ENCODE peak calls at places on chromosomes 5 and 9, in seven cellular contexts. One of them, this sample, is unnamed.

GRCh38 chr9:134163374-134164196 is 779 bp downstream of the RNU6ATAC start:
- DNase-seq in A549: no peak
- DNase-seq in IMR-90: peak
- DNase-seq in colonic mucosa: peak
- DNase-seq in brain microvascular endothelial cell: no peak
- DNase-seq in GM06990: peak
- DNase-seq in heart left ventricle: peak
- DNase-seq in this sample: peak

GRCh38 chr5:109676920-109677319 is 12.8 kb upstream of the MAN2A1 start:
- DNase-seq in A549: no peak
- DNase-seq in IMR-90: no peak
- DNase-seq in colonic mucosa: no peak
- DNase-seq in brain microvascular endothelial cell: no peak
- DNase-seq in GM06990: no peak
- DNase-seq in heart left ventricle: no peak
- DNase-seq in this sample: no peak

GRCh38 chr9:126327016-126327749 is 554 bp downstream of the MVB12B start:
- DNase-seq in A549: peak
- DNase-seq in IMR-90: no peak
- DNase-seq in colonic mucosa: peak
- DNase-seq in brain microvascular endothelial cell: no peak
- DNase-seq in GM06990: no peak
- DNase-seq in heart left ventricle: no peak
- DNase-seq in this sample: peak

GRCh38 chr9:101387871-101388506 is 3.2 kb upstream of the BAAT start:
- DNase-seq in A549: peak
- DNase-seq in IMR-90: peak
- DNase-seq in colonic mucosa: peak
- DNase-seq in brain microvascular endothelial cell: peak
- DNase-seq in GM06990: no peak
- DNase-seq in heart left ventricle: no peak
- DNase-seq in this sample: no peak

GRCh38 chr5:125113328-125113727 is 366.9 kb upstream of the ZNF608 start:
- DNase-seq in A549: no peak
- DNase-seq in IMR-90: no peak
- DNase-seq in colonic mucosa: no peak
- DNase-seq in brain microvascular endothelial cell: no peak
- DNase-seq in GM06990: no peak
- DNase-seq in heart left ventricle: no peak
- DNase-seq in this sample: no peak

GRCh38 chr5:149172261-149172660 is 31.0 kb downstream of the ABLIM3 start:
- DNase-seq in A549: no peak
- DNase-seq in IMR-90: peak
- DNase-seq in colonic mucosa: no peak
- DNase-seq in brain microvascular endothelial cell: peak
- DNase-seq in GM06990: no peak
- DNase-seq in heart left ventricle: no peak
- DNase-seq in this sample: no peak

GRCh38 chr9:129549684-129550083 is 71.2 kb downstream of the C9orf50 start:
- DNase-seq in A549: peak
- DNase-seq in IMR-90: no peak
- DNase-seq in colonic mucosa: no peak
- DNase-seq in brain microvascular endothelial cell: peak
- DNase-seq in GM06990: no peak
- DNase-seq in heart left ventricle: no peak
- DNase-seq in this sample: peak

GRCh38 chr5:114658179-114658578 is 296.3 kb downstream of the KCNN2 start:
- DNase-seq in A549: no peak
- DNase-seq in IMR-90: no peak
- DNase-seq in colonic mucosa: no peak
- DNase-seq in brain microvascular endothelial cell: peak
- DNase-seq in GM06990: no peak
- DNase-seq in heart left ventricle: no peak
- DNase-seq in this sample: no peak

GRCh38 chr5:40223884-40224402 is 455.8 kb upstream of the PTGER4 start:
- DNase-seq in A549: no peak
- DNase-seq in IMR-90: peak
- DNase-seq in colonic mucosa: no peak
- DNase-seq in brain microvascular endothelial cell: peak
- DNase-seq in GM06990: peak
- DNase-seq in heart left ventricle: no peak
- DNase-seq in this sample: no peak

GRCh38 chr9:38622961-38623360 is 2.6 kb upstream of the ANKRD18A start:
- DNase-seq in A549: no peak
- DNase-seq in IMR-90: no peak
- DNase-seq in colonic mucosa: no peak
- DNase-seq in brain microvascular endothelial cell: no peak
- DNase-seq in GM06990: no peak
- DNase-seq in heart left ventricle: no peak
- DNase-seq in this sample: no peak

GRCh38 chr5:99104538-99105132 is 175.8 kb upstream of the CHD1 start:
- DNase-seq in A549: peak
- DNase-seq in IMR-90: peak
- DNase-seq in colonic mucosa: no peak
- DNase-seq in brain microvascular endothelial cell: no peak
- DNase-seq in GM06990: no peak
- DNase-seq in heart left ventricle: no peak
- DNase-seq in this sample: no peak

GRCh38 chr5:92801921-92802320 is 779.1 kb downstream of the NR2F1-AS1 start:
- DNase-seq in A549: peak
- DNase-seq in IMR-90: no peak
- DNase-seq in colonic mucosa: no peak
- DNase-seq in brain microvascular endothelial cell: peak
- DNase-seq in GM06990: no peak
- DNase-seq in heart left ventricle: no peak
- DNase-seq in this sample: no peak

GRCh38 chr9:113577525-113578261 is 114.2 kb downstream of the RGS3 start:
- DNase-seq in A549: no peak
- DNase-seq in IMR-90: peak
- DNase-seq in colonic mucosa: no peak
- DNase-seq in brain microvascular endothelial cell: peak
- DNase-seq in GM06990: no peak
- DNase-seq in heart left ventricle: no peak
- DNase-seq in this sample: no peak

GRCh38 chr9:108439967-108440366 is 415.8 kb downstream of the ACTL7B start:
- DNase-seq in A549: no peak
- DNase-seq in IMR-90: peak
- DNase-seq in colonic mucosa: no peak
- DNase-seq in brain microvascular endothelial cell: peak
- DNase-seq in GM06990: no peak
- DNase-seq in heart left ventricle: no peak
- DNase-seq in this sample: no peak

GRCh38 chr5:170493028-170493820 is 10.6 kb upstream of the KCNIP1 start:
- DNase-seq in A549: no peak
- DNase-seq in IMR-90: no peak
- DNase-seq in colonic mucosa: no peak
- DNase-seq in brain microvascular endothelial cell: no peak
- DNase-seq in GM06990: no peak
- DNase-seq in heart left ventricle: no peak
- DNase-seq in this sample: no peak

GRCh38 chr9:130107955-130108354 is 54.2 kb downstream of the GPR107 start:
- DNase-seq in A549: no peak
- DNase-seq in IMR-90: no peak
- DNase-seq in colonic mucosa: no peak
- DNase-seq in brain microvascular endothelial cell: no peak
- DNase-seq in GM06990: no peak
- DNase-seq in heart left ventricle: no peak
- DNase-seq in this sample: no peak

GRCh38 chr5:44809215-44809955 is 638 bp downstream of the MRPS30 start:
- DNase-seq in A549: peak
- DNase-seq in IMR-90: peak
- DNase-seq in colonic mucosa: peak
- DNase-seq in brain microvascular endothelial cell: peak
- DNase-seq in GM06990: no peak
- DNase-seq in heart left ventricle: peak
- DNase-seq in this sample: peak

GRCh38 chr5:59143926-59144333 is 561.1 kb downstream of the RAB3C start:
- DNase-seq in A549: no peak
- DNase-seq in IMR-90: no peak
- DNase-seq in colonic mucosa: no peak
- DNase-seq in brain microvascular endothelial cell: no peak
- DNase-seq in GM06990: no peak
- DNase-seq in heart left ventricle: no peak
- DNase-seq in this sample: no peak

GRCh38 chr9:130189840-130190239 is 17.6 kb downstream of the NCS1 start:
- DNase-seq in A549: no peak
- DNase-seq in IMR-90: peak
- DNase-seq in colonic mucosa: no peak
- DNase-seq in brain microvascular endothelial cell: no peak
- DNase-seq in GM06990: no peak
- DNase-seq in heart left ventricle: no peak
- DNase-seq in this sample: no peak

GRCh38 chr5:122661496-122662180 is 113.2 kb upstream of the SNX2 start:
- DNase-seq in A549: no peak
- DNase-seq in IMR-90: no peak
- DNase-seq in colonic mucosa: no peak
- DNase-seq in brain microvascular endothelial cell: peak
- DNase-seq in GM06990: no peak
- DNase-seq in heart left ventricle: no peak
- DNase-seq in this sample: no peak

GRCh38 chr5:78727786-78728761 is 79.5 kb upstream of the LHFPL2 start:
- DNase-seq in A549: peak
- DNase-seq in IMR-90: no peak
- DNase-seq in colonic mucosa: no peak
- DNase-seq in brain microvascular endothelial cell: no peak
- DNase-seq in GM06990: peak
- DNase-seq in heart left ventricle: no peak
- DNase-seq in this sample: no peak

GRCh38 chr5:181044093-181044599 is 4.1 kb downstream of the BTNL9 start:
- DNase-seq in A549: no peak
- DNase-seq in IMR-90: no peak
- DNase-seq in colonic mucosa: no peak
- DNase-seq in brain microvascular endothelial cell: no peak
- DNase-seq in GM06990: no peak
- DNase-seq in heart left ventricle: no peak
- DNase-seq in this sample: no peak

GRCh38 chr5:42301349-42301748 is 121.9 kb upstream of the GHR start:
- DNase-seq in A549: no peak
- DNase-seq in IMR-90: no peak
- DNase-seq in colonic mucosa: no peak
- DNase-seq in brain microvascular endothelial cell: peak
- DNase-seq in GM06990: no peak
- DNase-seq in heart left ventricle: no peak
- DNase-seq in this sample: no peak

GRCh38 chr5:113140837-113141661 is 164.5 kb downstream of the DCP2 start:
- DNase-seq in A549: no peak
- DNase-seq in IMR-90: peak
- DNase-seq in colonic mucosa: no peak
- DNase-seq in brain microvascular endothelial cell: peak
- DNase-seq in GM06990: no peak
- DNase-seq in heart left ventricle: no peak
- DNase-seq in this sample: no peak

GRCh38 chr5:81757404-81757803 is 6.5 kb upstream of the SSBP2 start:
- DNase-seq in A549: no peak
- DNase-seq in IMR-90: no peak
- DNase-seq in colonic mucosa: no peak
- DNase-seq in brain microvascular endothelial cell: no peak
- DNase-seq in GM06990: no peak
- DNase-seq in heart left ventricle: no peak
- DNase-seq in this sample: no peak

GRCh38 chr5:132098621-132099020 is 25.0 kb downstream of the CSF2 start:
- DNase-seq in A549: no peak
- DNase-seq in IMR-90: peak
- DNase-seq in colonic mucosa: no peak
- DNase-seq in brain microvascular endothelial cell: no peak
- DNase-seq in GM06990: no peak
- DNase-seq in heart left ventricle: no peak
- DNase-seq in this sample: no peak
- H3K4me3 ChIP-seq in A549: no peak
- H3K4me3 ChIP-seq in IMR-90: no peak
- H3K4me3 ChIP-seq in colonic mucosa: no peak
- H3K4me3 ChIP-seq in brain microvascular endothelial cell: no peak
- H3K4me3 ChIP-seq in GM06990: no peak
- H3K4me3 ChIP-seq in heart left ventricle: no peak
- H3K4me3 ChIP-seq in this sample: no peak

GRCh38 chr9:106704056-106704625 is 158.8 kb upstream of the ZNF462 start:
- DNase-seq in A549: no peak
- DNase-seq in IMR-90: no peak
- DNase-seq in colonic mucosa: no peak
- DNase-seq in brain microvascular endothelial cell: no peak
- DNase-seq in GM06990: no peak
- DNase-seq in heart left ventricle: no peak
- DNase-seq in this sample: no peak
- TF ChIP-seq CTCF in A549: no peak
- TF ChIP-seq CTCF in IMR-90: no peak
- TF ChIP-seq CTCF in colonic mucosa: no peak
- TF ChIP-seq CTCF in brain microvascular endothelial cell: peak
- TF ChIP-seq CTCF in GM06990: no peak
- TF ChIP-seq CTCF in heart left ventricle: no peak
- TF ChIP-seq CTCF in this sample: no peak

DNA sequence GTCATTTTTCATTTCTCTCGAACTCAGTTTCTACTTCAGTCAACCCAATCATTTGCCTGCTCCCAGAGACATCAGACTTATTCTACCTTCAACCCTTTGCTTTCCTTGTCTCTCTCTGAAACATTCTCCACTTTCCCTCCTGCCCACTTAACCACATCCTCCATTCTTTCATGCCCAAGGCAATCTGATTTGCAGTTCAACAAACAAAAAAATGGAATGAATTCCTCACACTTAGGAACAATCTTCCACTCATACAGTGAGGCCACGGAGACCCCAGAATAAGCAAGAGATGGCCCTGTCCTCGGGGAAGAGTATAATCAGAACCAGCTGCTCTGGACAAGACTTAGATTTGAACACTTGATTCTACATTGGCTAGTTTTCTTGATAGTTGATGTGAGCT is 180.5 kb downstream of the RFK start:
- DNase-seq in A549: no peak
- DNase-seq in IMR-90: no peak
- DNase-seq in colonic mucosa: no peak
- DNase-seq in brain microvascular endothelial cell: no peak
- DNase-seq in GM06990: no peak
- DNase-seq in heart left ventricle: no peak
- DNase-seq in this sample: no peak
- H3K4me3 ChIP-seq in A549: no peak
- H3K4me3 ChIP-seq in IMR-90: no peak
- H3K4me3 ChIP-seq in colonic mucosa: no peak
- H3K4me3 ChIP-seq in brain microvascular endothelial cell: no peak
- H3K4me3 ChIP-seq in GM06990: no peak
- H3K4me3 ChIP-seq in heart left ventricle: no peak
- H3K4me3 ChIP-seq in this sample: no peak

GRCh38 chr5:124064956-124065355 is 553.0 kb downstream of the CSNK1G3 start:
- DNase-seq in A549: no peak
- DNase-seq in IMR-90: peak
- DNase-seq in colonic mucosa: no peak
- DNase-seq in brain microvascular endothelial cell: no peak
- DNase-seq in GM06990: no peak
- DNase-seq in heart left ventricle: no peak
- DNase-seq in this sample: no peak

GRCh38 chr5:124060010-124060409 is 548.0 kb downstream of the CSNK1G3 start:
- DNase-seq in A549: no peak
- DNase-seq in IMR-90: no peak
- DNase-seq in colonic mucosa: no peak
- DNase-seq in brain microvascular endothelial cell: no peak
- DNase-seq in GM06990: no peak
- DNase-seq in heart left ventricle: no peak
- DNase-seq in this sample: no peak

GRCh38 chr5:124061663-124062062 is 549.7 kb downstream of the CSNK1G3 start:
- DNase-seq in A549: no peak
- DNase-seq in IMR-90: peak
- DNase-seq in colonic mucosa: peak
- DNase-seq in brain microvascular endothelial cell: no peak
- DNase-seq in GM06990: no peak
- DNase-seq in heart left ventricle: no peak
- DNase-seq in this sample: no peak

GRCh38 chr5:124060413-124061095 is 548.6 kb downstream of the CSNK1G3 start:
- DNase-seq in A549: no peak
- DNase-seq in IMR-90: no peak
- DNase-seq in colonic mucosa: no peak
- DNase-seq in brain microvascular endothelial cell: no peak
- DNase-seq in GM06990: no peak
- DNase-seq in heart left ventricle: no peak
- DNase-seq in this sample: no peak

GRCh38 chr5:124065508-124065907 is 553.5 kb downstream of the CSNK1G3 start:
- DNase-seq in A549: no peak
- DNase-seq in IMR-90: no peak
- DNase-seq in colonic mucosa: no peak
- DNase-seq in brain microvascular endothelial cell: no peak
- DNase-seq in GM06990: no peak
- DNase-seq in heart left ventricle: no peak
- DNase-seq in this sample: no peak
- TF ChIP-seq CTCF in A549: no peak
- TF ChIP-seq CTCF in IMR-90: no peak
- TF ChIP-seq CTCF in colonic mucosa: no peak
- TF ChIP-seq CTCF in brain microvascular endothelial cell: no peak
- TF ChIP-seq CTCF in GM06990: no peak
- TF ChIP-seq CTCF in heart left ventricle: no peak
- TF ChIP-seq CTCF in this sample: no peak

This sample was measured in coronary artery.